ENCODE peak calls at places on chromosomes 7 and 10, in seven cellular contexts. I, E, T, G, F, L and O are unnamed samples.

GRCh38 chr7:122544463-122544862 is 154.5 kb downstream of the RNF133 start:
- DNase-seq in E (no peak), F (no peak), G (no peak), I (no peak), L (no peak), T (no peak), O (no peak)

GRCh38 chr10:133127291-133128125 is 32.5 kb upstream of the KNDC1 start:
- DNase-seq in F (no peak), I (peak; percentile 82), E (no peak), L (no peak), T (no peak), G (peak; percentile 16), O (no peak)

GRCh38 chr7:75559355-75559986 is 67.4 kb downstream of the SPDYE5 start:
- DNase-seq in L (no peak), G (no peak), E (no peak), F (no peak), I (no peak), T (no peak), O (no peak)

GRCh38 chr10:97633921-97634320 is 621 bp upstream of the MORN4 start:
- DNase-seq in E (no peak), T (no peak), L (no peak), I (no peak), F (no peak), G (no peak), O (no peak)

GRCh38 chr10:92972066-92972870 is 88.3 kb upstream of the CYP26C1 start:
- DNase-seq in T (no peak), I (no peak), L (peak; percentile 74), F (peak; percentile 43), E (no peak), G (no peak), O (no peak)

GRCh38 chr7:37505750-37506353 is 57.2 kb upstream of the ELMO1 start:
- DNase-seq in G (no peak), L (no peak), T (no peak), F (no peak), I (no peak), E (no peak), O (no peak)

GRCh38 chr7:142804715-142805114 is 33.9 kb downstream of the PRSS2 start:
- DNase-seq in I (no peak), L (no peak), E (no peak), F (no peak), T (no peak), G (no peak), O (no peak)

GRCh38 chr7:86747698-86748097 is 104.0 kb downstream of the GRM3 start:
- DNase-seq in E (peak; percentile 26), F (no peak), L (no peak), G (no peak), T (no peak), I (no peak), O (no peak)

GRCh38 chr7:28364082-28364481 is 48.2 kb upstream of the CREB5 start:
- DNase-seq in E (no peak), I (no peak), T (no peak), L (no peak), F (no peak), G (no peak), O (no peak)

GRCh38 chr10:103660364-103661197 is 167.1 kb downstream of the NEURL1 start:
- DNase-seq in G (no peak), L (peak; percentile 61), I (no peak), E (no peak), T (no peak), F (no peak), O (peak; percentile 24)

GRCh38 chr7:35846816-35847412 is 46.1 kb downstream of the SEPTIN7 start:
- DNase-seq in E (no peak), I (no peak), T (no peak), F (no peak), L (no peak), G (no peak), O (no peak)

GRCh38 chr10:63711361-63711760 is 190.2 kb downstream of the REEP3 start:
- DNase-seq in E (no peak), L (peak; percentile 28), I (no peak), F (no peak), G (no peak), T (no peak), O (no peak)